ENCODE peak calls at places on chromosomes 16 and 17, in eight cellular contexts. M is mucosa of gallbladder; X is NCI-H69; I is EL; J is T-cell; Y is stimulated activated CD8-positive, alpha-beta memory T cell treated with anti-CD3 and anti-CD28 coated beads, Interleukin-7, amount 100 ng/mL, for 24 hours; S is endodermal cell; U is breast epithelium. P is an unnamed sample.

GRCh38 chr16:23504453-23505179 is 5.7 kb downstream of the GGA2 start:
- DNase-seq in J (peak; percentile 54), X (peak; percentile 91), S (peak; percentile 84), U (no peak), Y (peak; percentile 61), I (peak; percentile 97), M (peak; percentile 36), P (peak; percentile 48)

GRCh38 chr17:75635610-75636202 is 2.5 kb downstream of the SMIM5 start:
- DNase-seq in I (no peak), S (no peak), X (peak; percentile 43), M (peak; percentile 72), Y (no peak), U (no peak), J (no peak), P (no peak)

GRCh38 chr16:66430214-66430613 is 3.1 kb downstream of the BEAN1 start:
- DNase-seq in S (no peak), X (peak; percentile 17), I (no peak), Y (no peak), J (no peak), M (no peak), U (no peak), P (no peak)

GRCh38 chr16:59042296-59042695 is 308.2 kb upstream of the GOT2 start:
- DNase-seq in J (no peak), I (no peak), Y (no peak), X (no peak), M (no peak), U (no peak), S (no peak), P (no peak)

GRCh38 chr16:55508941-55509920 is at the start of gene LPCAT2:
- DNase-seq in U (no peak), X (peak; percentile 17), J (no peak), M (peak; percentile 83), I (peak; percentile 87), Y (peak; percentile 20), S (peak; percentile 98), P (no peak)

GRCh38 chr16:77443834-77444460 is 9.1 kb upstream of the ADAMTS18 start:
- DNase-seq in I (no peak), M (no peak), U (no peak), Y (no peak), X (peak; percentile 85), S (no peak), J (no peak), P (no peak)

GRCh38 chr17:72614871-72615626 is 477.4 kb downstream of the SLC39A11 start:
- DNase-seq in X (peak; percentile 68), J (no peak), U (no peak), I (peak; percentile 8), M (peak; percentile 80), Y (no peak), S (peak; percentile 72), P (no peak)

GRCh38 chr17:27265333-27265732 is 28.6 kb upstream of the WSB1 start:
- DNase-seq in Y (no peak), M (peak; percentile 42), S (no peak), X (no peak), U (no peak), J (no peak), I (no peak), P (no peak)

GRCh38 chr17:81176656-81177055 is 10.6 kb upstream of the AATK start:
- DNase-seq in I (no peak), S (no peak), U (no peak), M (no peak), J (no peak), Y (no peak), X (no peak), P (no peak)

GRCh38 chr16:54540525-54541180 is 254.1 kb upstream of the IRX3 start:
- DNase-seq in M (no peak), U (peak; percentile 68), J (no peak), I (no peak), Y (no peak), X (no peak), S (no peak), P (no peak)

GRCh38 chr16:73048292-73049050 is 543 bp upstream of the ZFHX3 start:
- DNase-seq in Y (no peak), M (no peak), S (no peak), U (no peak), J (no peak), X (no peak), I (peak; percentile 54), P (no peak)